ENCODE peak calls at places on chromosomes 11 and 22, in six cellular contexts. E is ovary, N is fibroblast of mammary gland, U is NCI-H1105 treated with DMSO at 0.1 percent for 48 hours, T is NCI-H345, Z is posterior cingulate gyrus. R is an unnamed sample.

GRCh38 chr11:85626496-85626895 is 648 bp downstream of the DLG2 start:
- DNase-seq in E (peak; percentile 38), N (no peak), U (peak; percentile 71), T (peak; percentile 79), Z (no peak), R (no peak)

GRCh38 chr11:103618532-103618931 is 417.9 kb upstream of the DDI1 start:
- DNase-seq in E (no peak), N (peak; percentile 91), U (no peak), T (no peak), Z (no peak), R (peak; percentile 75)

GRCh38 chr22:40215266-40215665 is 37.5 kb downstream of the TNRC6B start:
- DNase-seq in E (no peak), N (no peak), U (no peak), T (no peak), Z (no peak), R (peak; percentile 18)

GRCh38 chr11:17473071-17473744 is 3.4 kb downstream of the ABCC8 start:
- DNase-seq in E (no peak), N (no peak), U (no peak), T (peak; percentile 28), Z (peak; percentile 8), R (peak; percentile 6)

GRCh38 chr11:31045335-31045734 is 324.2 kb downstream of the DCDC1 start:
- DNase-seq in E (no peak), N (peak; percentile 7), U (peak; percentile 31), T (peak; percentile 3), Z (no peak), R (no peak)

GRCh38 chr11:34052608-34053160 is 1.2 kb downstream of the CAPRIN1 start:
- DNase-seq in E (peak; percentile 54), N (no peak), U (no peak), T (peak; percentile 40), Z (no peak), R (no peak)

GRCh38 chr11:102840018-102840417 is 3.4 kb downstream of the MMP3 start:
- DNase-seq in E (no peak), N (no peak), U (peak; percentile 16), T (peak; percentile 84), Z (no peak), R (no peak)

GRCh38 chr11:128151338-128151737 is 436.0 kb downstream of the ETS1 start:
- DNase-seq in E (no peak), N (no peak), U (no peak), T (no peak), Z (no peak), R (no peak)